ENCODE peak calls at places on chromosomes 12 and 14, in ten cellular contexts. I, N, K, Q, H, P, W, U, D and Z are unnamed samples.

GRCh38 chr14:74610866-74611671 is 968 bp downstream of the LTBP2 start:
- DNase-seq in P (no peak), I (no peak), U (no peak), K (no peak), N (no peak), D (peak; percentile 55), W (no peak), H (no peak), Q (no peak), Z (no peak)

GRCh38 chr12:64099430-64099829 is 122.7 kb downstream of the KICS2 start:
- DNase-seq in D (peak; percentile 78), P (no peak), I (peak; percentile 87), U (peak; percentile 66), K (no peak), Q (no peak), W (no peak), H (peak; percentile 22), N (no peak), Z (no peak)

GRCh38 chr14:50859296-50859624 is 12.6 kb upstream of the ABHD12B start:
- DNase-seq in N (no peak), I (no peak), H (no peak), Q (no peak), P (no peak), W (no peak), U (no peak), D (no peak), K (no peak), Z (no peak)

GRCh38 chr14:55899531-55899930 is 218.7 kb upstream of the PELI2 start:
- DNase-seq in D (no peak), N (no peak), H (no peak), U (no peak), K (no peak), Q (no peak), W (no peak), P (no peak), I (no peak), Z (no peak)

GRCh38 chr12:75969768-75970167 is 61.8 kb downstream of the PHLDA1 start:
- DNase-seq in D (no peak), I (no peak), W (no peak), P (no peak), U (no peak), Q (no peak), K (no peak), H (no peak), N (no peak), Z (no peak)

GRCh38 chr12:103947871-103948555 is 17.7 kb upstream of the TDG start:
- DNase-seq in I (no peak), Q (no peak), H (no peak), W (no peak), K (no peak), D (no peak), U (no peak), N (no peak), P (no peak), Z (no peak)

GRCh38 chr14:52033131-52033642 is 35.7 kb downstream of the NID2 start:
- DNase-seq in U (no peak), K (no peak), I (peak; percentile 46), H (no peak), W (no peak), D (peak; percentile 83), P (no peak), N (no peak), Q (no peak), Z (no peak)

GRCh38 chr12:62170241-62170640 is 90.0 kb upstream of the USP15 start:
- DNase-seq in U (no peak), H (no peak), K (no peak), I (no peak), N (no peak), D (no peak), P (no peak), W (no peak), Q (no peak), Z (no peak)

GRCh38 chr14:104856157-104856868 is 8.8 kb upstream of the CEP170B start:
- DNase-seq in I (no peak), U (peak; percentile 21), D (no peak), Q (no peak), K (no peak), W (no peak), N (no peak), P (no peak), H (no peak), Z (no peak)

GRCh38 chr12:100266163-100266801 is 597 bp downstream of the DEPDC4 start:
- DNase-seq in U (no peak), I (no peak), H (no peak), P (no peak), D (no peak), Q (no peak), N (peak; percentile 20), K (no peak), W (no peak), Z (no peak)

GRCh38 chr14:70018713-70019201 is 139.5 kb downstream of the SMOC1 start:
- DNase-seq in W (no peak), Q (no peak), U (no peak), K (no peak), N (no peak), D (peak; percentile 36), P (no peak), I (no peak), H (peak; percentile 29), Z (no peak)